ENCODE peak calls at places on chromosomes 16 and 17, in eight cellular contexts. K is RWPE1, Q is iPS-NIHi11, I is T-helper 9 cell, J is GM20000, P is cerebellar nuclear complex, V is choroid plexus epithelial cell, U is non-pigmented ciliary epithelial cell. A is an unnamed sample.

GRCh38 chr17:76156662-76156991 is 15.6 kb upstream of the FOXJ1 start:
- DNase-seq in K (no peak), Q (no peak), I (no peak), J (no peak), P (no peak), V (no peak), U (no peak), A (no peak)

GRCh38 chr17:80124351-80124981 is 22.5 kb downstream of the EIF4A3 start:
- DNase-seq in K (no peak), Q (peak), I (no peak), J (peak), P (no peak), V (peak), U (no peak), A (no peak)

GRCh38 chr17:68763551-68763950 is 162.4 kb upstream of the FAM20A start:
- DNase-seq in K (peak), Q (no peak), I (no peak), J (no peak), P (no peak), V (peak), U (no peak), A (no peak)

GRCh38 chr17:72683506-72684404 is 408.7 kb downstream of the SLC39A11 start:
- DNase-seq in K (peak), Q (peak), I (no peak), J (no peak), P (no peak), V (peak), U (peak), A (peak)

GRCh38 chr17:80513892-80514291 is 30.7 kb upstream of the RPTOR start:
- DNase-seq in K (no peak), Q (no peak), I (no peak), J (no peak), P (no peak), V (peak), U (no peak), A (no peak)

GRCh38 chr17:7436556-7437368 is 1.5 kb downstream of the TMEM102 start:
- DNase-seq in K (peak), Q (peak), I (peak), J (peak), P (no peak), V (peak), U (no peak), A (peak)

GRCh38 chr17:27466748-27467375 is 10.6 kb downstream of the KSR1 start:
- DNase-seq in K (no peak), Q (no peak), I (no peak), J (peak), P (no peak), V (no peak), U (no peak), A (no peak)

GRCh38 chr17:69634844-69635243 is 220.3 kb downstream of the MAP2K6 start:
- DNase-seq in K (no peak), Q (no peak), I (no peak), J (no peak), P (no peak), V (no peak), U (no peak), A (no peak)

GRCh38 chr16:21611546-21612384 is 12.4 kb downstream of the METTL9 start:
- DNase-seq in K (peak), Q (no peak), I (no peak), J (no peak), P (no peak), V (peak), U (no peak), A (no peak)

GRCh38 chr16:75621170-75621477 is 2.0 kb downstream of the ADAT1 start:
- DNase-seq in K (peak), Q (no peak), I (no peak), J (peak), P (no peak), V (peak), U (no peak), A (no peak)

GRCh38 chr17:46157443-46158107 is 35.7 kb downstream of the KANSL1 start:
- DNase-seq in K (no peak), Q (no peak), I (no peak), J (no peak), P (no peak), V (peak), U (no peak), A (peak)

GRCh38 chr16:59339871-59340270 is 605.8 kb upstream of the GOT2 start:
- DNase-seq in K (no peak), Q (peak), I (no peak), J (no peak), P (no peak), V (no peak), U (no peak), A (no peak)

GRCh38 chr16:14105976-14106375 is 34.9 kb downstream of the MRTFB start:
- DNase-seq in K (no peak), Q (no peak), I (no peak), J (no peak), P (no peak), V (no peak), U (no peak), A (no peak)

GRCh38 chr17:30597776-30598288 is 120.6 kb downstream of the GOSR1 start:
- DNase-seq in K (no peak), Q (no peak), I (no peak), J (no peak), P (no peak), V (no peak), U (no peak), A (no peak)

GRCh38 chr17:1053661-1054360 is 56.9 kb downstream of the TIMM22 start:
- DNase-seq in K (no peak), Q (no peak), I (no peak), J (no peak), P (no peak), V (no peak), U (no peak), A (no peak)

GRCh38 chr16:23020084-23020483 is 129.2 kb downstream of the USP31 start:
- DNase-seq in K (no peak), Q (no peak), I (no peak), J (no peak), P (no peak), V (no peak), U (no peak), A (no peak)

GRCh38 chr16:46482895-46483294 is 138.3 kb downstream of the SHCBP1 start:
- DNase-seq in K (no peak), Q (no peak), I (no peak), J (no peak), P (no peak), V (no peak), U (no peak), A (no peak)